ENCODE peak calls at places on chromosomes 2 and 18, in ten cellular contexts. One of them, this sample, is unnamed.

GRCh38 chr2:80786584-80786983 is 482.0 kb upstream of the LRRTM1 start:
- ATAC-seq in PC-3: no peak
- ATAC-seq in effector memory CD8-positive, alpha-beta T cell: no peak
- ATAC-seq in RWPE2: no peak
- ATAC-seq in activated CD8-positive, alpha-beta T cell treated with anti-CD3 and anti-CD28 coated beads for 36 hours: no peak
- ATAC-seq in T-helper 17 cell: no peak
- ATAC-seq in activated T-helper 17 cell treated with anti-CD3 and anti-CD28 coated beads, Interleukin-2, amount 50 U/mL, for 72 hours: no peak
- ATAC-seq in T-cell: no peak
- ATAC-seq in HepG2: no peak
- ATAC-seq in activated CD8-positive, alpha-beta memory T cell treated with anti-CD3 and anti-CD28 coated beads, Interleukin-2, amount 10 ng/mL, durations not matched to agents 7 days and 5 days: no peak
- ATAC-seq in this sample: no peak

GRCh38 chr2:51597086-51597485 is 565.2 kb upstream of the NRXN1 start:
- ATAC-seq in PC-3: no peak
- ATAC-seq in effector memory CD8-positive, alpha-beta T cell: no peak
- ATAC-seq in RWPE2: no peak
- ATAC-seq in activated CD8-positive, alpha-beta T cell treated with anti-CD3 and anti-CD28 coated beads for 36 hours: no peak
- ATAC-seq in T-helper 17 cell: no peak
- ATAC-seq in activated T-helper 17 cell treated with anti-CD3 and anti-CD28 coated beads, Interleukin-2, amount 50 U/mL, for 72 hours: no peak
- ATAC-seq in T-cell: no peak
- ATAC-seq in HepG2: no peak
- ATAC-seq in activated CD8-positive, alpha-beta memory T cell treated with anti-CD3 and anti-CD28 coated beads, Interleukin-2, amount 10 ng/mL, durations not matched to agents 7 days and 5 days: no peak
- ATAC-seq in this sample: no peak

GRCh38 chr2:88067598-88067997 is at the start of gene SMYD1:
- ATAC-seq in PC-3: no peak
- ATAC-seq in effector memory CD8-positive, alpha-beta T cell: no peak
- ATAC-seq in RWPE2: no peak
- ATAC-seq in activated CD8-positive, alpha-beta T cell treated with anti-CD3 and anti-CD28 coated beads for 36 hours: no peak
- ATAC-seq in T-helper 17 cell: no peak
- ATAC-seq in activated T-helper 17 cell treated with anti-CD3 and anti-CD28 coated beads, Interleukin-2, amount 50 U/mL, for 72 hours: no peak
- ATAC-seq in T-cell: no peak
- ATAC-seq in HepG2: no peak
- ATAC-seq in activated CD8-positive, alpha-beta memory T cell treated with anti-CD3 and anti-CD28 coated beads, Interleukin-2, amount 10 ng/mL, durations not matched to agents 7 days and 5 days: no peak
- ATAC-seq in this sample: no peak

GRCh38 chr2:100278501-100278900 is 43.8 kb downstream of the LONRF2 start:
- ATAC-seq in PC-3: no peak
- ATAC-seq in effector memory CD8-positive, alpha-beta T cell: no peak
- ATAC-seq in RWPE2: no peak
- ATAC-seq in activated CD8-positive, alpha-beta T cell treated with anti-CD3 and anti-CD28 coated beads for 36 hours: no peak
- ATAC-seq in T-helper 17 cell: no peak
- ATAC-seq in activated T-helper 17 cell treated with anti-CD3 and anti-CD28 coated beads, Interleukin-2, amount 50 U/mL, for 72 hours: no peak
- ATAC-seq in T-cell: no peak
- ATAC-seq in HepG2: no peak
- ATAC-seq in activated CD8-positive, alpha-beta memory T cell treated with anti-CD3 and anti-CD28 coated beads, Interleukin-2, amount 10 ng/mL, durations not matched to agents 7 days and 5 days: no peak
- ATAC-seq in this sample: no peak

GRCh38 chr2:241616168-241617125 is 20.5 kb downstream of the THAP4 start:
- ATAC-seq in PC-3: no peak
- ATAC-seq in effector memory CD8-positive, alpha-beta T cell: no peak
- ATAC-seq in RWPE2: no peak
- ATAC-seq in activated CD8-positive, alpha-beta T cell treated with anti-CD3 and anti-CD28 coated beads for 36 hours: no peak
- ATAC-seq in T-helper 17 cell: no peak
- ATAC-seq in activated T-helper 17 cell treated with anti-CD3 and anti-CD28 coated beads, Interleukin-2, amount 50 U/mL, for 72 hours: no peak
- ATAC-seq in T-cell: no peak
- ATAC-seq in HepG2: no peak
- ATAC-seq in activated CD8-positive, alpha-beta memory T cell treated with anti-CD3 and anti-CD28 coated beads, Interleukin-2, amount 10 ng/mL, durations not matched to agents 7 days and 5 days: no peak
- ATAC-seq in this sample: no peak

GRCh38 chr18:44229693-44230108 is 451.0 kb upstream of the SETBP1 start:
- ATAC-seq in PC-3: peak
- ATAC-seq in effector memory CD8-positive, alpha-beta T cell: no peak
- ATAC-seq in RWPE2: no peak
- ATAC-seq in activated CD8-positive, alpha-beta T cell treated with anti-CD3 and anti-CD28 coated beads for 36 hours: no peak
- ATAC-seq in T-helper 17 cell: no peak
- ATAC-seq in activated T-helper 17 cell treated with anti-CD3 and anti-CD28 coated beads, Interleukin-2, amount 50 U/mL, for 72 hours: no peak
- ATAC-seq in T-cell: no peak
- ATAC-seq in HepG2: no peak
- ATAC-seq in activated CD8-positive, alpha-beta memory T cell treated with anti-CD3 and anti-CD28 coated beads, Interleukin-2, amount 10 ng/mL, durations not matched to agents 7 days and 5 days: no peak
- ATAC-seq in this sample: peak

GRCh38 chr2:45993476-45993991 is 303.7 kb upstream of the EPAS1 start:
- ATAC-seq in PC-3: no peak
- ATAC-seq in effector memory CD8-positive, alpha-beta T cell: peak
- ATAC-seq in RWPE2: no peak
- ATAC-seq in activated CD8-positive, alpha-beta T cell treated with anti-CD3 and anti-CD28 coated beads for 36 hours: peak
- ATAC-seq in T-helper 17 cell: peak
- ATAC-seq in activated T-helper 17 cell treated with anti-CD3 and anti-CD28 coated beads, Interleukin-2, amount 50 U/mL, for 72 hours: peak
- ATAC-seq in T-cell: peak
- ATAC-seq in HepG2: peak
- ATAC-seq in activated CD8-positive, alpha-beta memory T cell treated with anti-CD3 and anti-CD28 coated beads, Interleukin-2, amount 10 ng/mL, durations not matched to agents 7 days and 5 days: peak
- ATAC-seq in this sample: peak

GRCh38 chr2:150133623-150134022 is 353.8 kb downstream of the RND3 start:
- ATAC-seq in PC-3: peak
- ATAC-seq in effector memory CD8-positive, alpha-beta T cell: no peak
- ATAC-seq in RWPE2: peak
- ATAC-seq in activated CD8-positive, alpha-beta T cell treated with anti-CD3 and anti-CD28 coated beads for 36 hours: peak
- ATAC-seq in T-helper 17 cell: no peak
- ATAC-seq in activated T-helper 17 cell treated with anti-CD3 and anti-CD28 coated beads, Interleukin-2, amount 50 U/mL, for 72 hours: peak
- ATAC-seq in T-cell: no peak
- ATAC-seq in HepG2: peak
- ATAC-seq in activated CD8-positive, alpha-beta memory T cell treated with anti-CD3 and anti-CD28 coated beads, Interleukin-2, amount 10 ng/mL, durations not matched to agents 7 days and 5 days: peak
- ATAC-seq in this sample: peak

GRCh38 chr2:181992776-181993175 is 7.1 kb downstream of the PPP1R1C start:
- ATAC-seq in PC-3: no peak
- ATAC-seq in effector memory CD8-positive, alpha-beta T cell: no peak
- ATAC-seq in RWPE2: no peak
- ATAC-seq in activated CD8-positive, alpha-beta T cell treated with anti-CD3 and anti-CD28 coated beads for 36 hours: no peak
- ATAC-seq in T-helper 17 cell: no peak
- ATAC-seq in activated T-helper 17 cell treated with anti-CD3 and anti-CD28 coated beads, Interleukin-2, amount 50 U/mL, for 72 hours: peak
- ATAC-seq in T-cell: no peak
- ATAC-seq in HepG2: no peak
- ATAC-seq in activated CD8-positive, alpha-beta memory T cell treated with anti-CD3 and anti-CD28 coated beads, Interleukin-2, amount 10 ng/mL, durations not matched to agents 7 days and 5 days: peak
- ATAC-seq in this sample: no peak

GRCh38 chr18:68177807-68178702 is 536.9 kb downstream of the TMX3 start:
- ATAC-seq in PC-3: peak
- ATAC-seq in effector memory CD8-positive, alpha-beta T cell: no peak
- ATAC-seq in RWPE2: peak
- ATAC-seq in activated CD8-positive, alpha-beta T cell treated with anti-CD3 and anti-CD28 coated beads for 36 hours: no peak
- ATAC-seq in T-helper 17 cell: no peak
- ATAC-seq in activated T-helper 17 cell treated with anti-CD3 and anti-CD28 coated beads, Interleukin-2, amount 50 U/mL, for 72 hours: no peak
- ATAC-seq in T-cell: no peak
- ATAC-seq in HepG2: peak
- ATAC-seq in activated CD8-positive, alpha-beta memory T cell treated with anti-CD3 and anti-CD28 coated beads, Interleukin-2, amount 10 ng/mL, durations not matched to agents 7 days and 5 days: no peak
- ATAC-seq in this sample: peak

GRCh38 chr2:10993001-10993481 is 81.3 kb downstream of the KCNF1 start:
- ATAC-seq in PC-3: peak
- ATAC-seq in effector memory CD8-positive, alpha-beta T cell: no peak
- ATAC-seq in RWPE2: peak
- ATAC-seq in activated CD8-positive, alpha-beta T cell treated with anti-CD3 and anti-CD28 coated beads for 36 hours: no peak
- ATAC-seq in T-helper 17 cell: no peak
- ATAC-seq in activated T-helper 17 cell treated with anti-CD3 and anti-CD28 coated beads, Interleukin-2, amount 50 U/mL, for 72 hours: no peak
- ATAC-seq in T-cell: no peak
- ATAC-seq in HepG2: no peak
- ATAC-seq in activated CD8-positive, alpha-beta memory T cell treated with anti-CD3 and anti-CD28 coated beads, Interleukin-2, amount 10 ng/mL, durations not matched to agents 7 days and 5 days: no peak
- ATAC-seq in this sample: no peak

GRCh38 chr2:111930875-111931274 is 32.5 kb downstream of the MERTK start:
- ATAC-seq in PC-3: peak
- ATAC-seq in effector memory CD8-positive, alpha-beta T cell: peak
- ATAC-seq in RWPE2: peak
- ATAC-seq in activated CD8-positive, alpha-beta T cell treated with anti-CD3 and anti-CD28 coated beads for 36 hours: peak
- ATAC-seq in T-helper 17 cell: peak
- ATAC-seq in activated T-helper 17 cell treated with anti-CD3 and anti-CD28 coated beads, Interleukin-2, amount 50 U/mL, for 72 hours: peak
- ATAC-seq in T-cell: no peak
- ATAC-seq in HepG2: no peak
- ATAC-seq in activated CD8-positive, alpha-beta memory T cell treated with anti-CD3 and anti-CD28 coated beads, Interleukin-2, amount 10 ng/mL, durations not matched to agents 7 days and 5 days: peak
- ATAC-seq in this sample: no peak

GRCh38 chr2:64807417-64807816 is 153.7 kb upstream of the SERTAD2 start:
- ATAC-seq in PC-3: peak
- ATAC-seq in effector memory CD8-positive, alpha-beta T cell: no peak
- ATAC-seq in RWPE2: peak
- ATAC-seq in activated CD8-positive, alpha-beta T cell treated with anti-CD3 and anti-CD28 coated beads for 36 hours: peak
- ATAC-seq in T-helper 17 cell: no peak
- ATAC-seq in activated T-helper 17 cell treated with anti-CD3 and anti-CD28 coated beads, Interleukin-2, amount 50 U/mL, for 72 hours: peak
- ATAC-seq in T-cell: no peak
- ATAC-seq in HepG2: no peak
- ATAC-seq in activated CD8-positive, alpha-beta memory T cell treated with anti-CD3 and anti-CD28 coated beads, Interleukin-2, amount 10 ng/mL, durations not matched to agents 7 days and 5 days: peak
- ATAC-seq in this sample: peak

GRCh38 chr2:207097278-207097677 is 68.5 kb downstream of the KLF7 start:
- ATAC-seq in PC-3: no peak
- ATAC-seq in effector memory CD8-positive, alpha-beta T cell: no peak
- ATAC-seq in RWPE2: no peak
- ATAC-seq in activated CD8-positive, alpha-beta T cell treated with anti-CD3 and anti-CD28 coated beads for 36 hours: no peak
- ATAC-seq in T-helper 17 cell: no peak
- ATAC-seq in activated T-helper 17 cell treated with anti-CD3 and anti-CD28 coated beads, Interleukin-2, amount 50 U/mL, for 72 hours: no peak
- ATAC-seq in T-cell: no peak
- ATAC-seq in HepG2: no peak
- ATAC-seq in activated CD8-positive, alpha-beta memory T cell treated with anti-CD3 and anti-CD28 coated beads, Interleukin-2, amount 10 ng/mL, durations not matched to agents 7 days and 5 days: no peak
- ATAC-seq in this sample: no peak

GRCh38 chr2:10544252-10544651 is 96.1 kb upstream of the ODC1 start:
- ATAC-seq in PC-3: no peak
- ATAC-seq in effector memory CD8-positive, alpha-beta T cell: peak
- ATAC-seq in RWPE2: no peak
- ATAC-seq in activated CD8-positive, alpha-beta T cell treated with anti-CD3 and anti-CD28 coated beads for 36 hours: peak
- ATAC-seq in T-helper 17 cell: peak
- ATAC-seq in activated T-helper 17 cell treated with anti-CD3 and anti-CD28 coated beads, Interleukin-2, amount 50 U/mL, for 72 hours: peak
- ATAC-seq in T-cell: peak
- ATAC-seq in HepG2: peak
- ATAC-seq in activated CD8-positive, alpha-beta memory T cell treated with anti-CD3 and anti-CD28 coated beads, Interleukin-2, amount 10 ng/mL, durations not matched to agents 7 days and 5 days: peak
- ATAC-seq in this sample: no peak

GRCh38 chr2:55009277-55010055 is 40.8 kb downstream of the RTN4 start:
- ATAC-seq in PC-3: no peak
- ATAC-seq in effector memory CD8-positive, alpha-beta T cell: peak
- ATAC-seq in RWPE2: no peak
- ATAC-seq in activated CD8-positive, alpha-beta T cell treated with anti-CD3 and anti-CD28 coated beads for 36 hours: peak
- ATAC-seq in T-helper 17 cell: peak
- ATAC-seq in activated T-helper 17 cell treated with anti-CD3 and anti-CD28 coated beads, Interleukin-2, amount 50 U/mL, for 72 hours: no peak
- ATAC-seq in T-cell: peak
- ATAC-seq in HepG2: no peak
- ATAC-seq in activated CD8-positive, alpha-beta memory T cell treated with anti-CD3 and anti-CD28 coated beads, Interleukin-2, amount 10 ng/mL, durations not matched to agents 7 days and 5 days: peak
- ATAC-seq in this sample: no peak

GRCh38 chr2:142980246-142981068 is 103.0 kb downstream of the KYNU start:
- ATAC-seq in PC-3: peak
- ATAC-seq in effector memory CD8-positive, alpha-beta T cell: no peak
- ATAC-seq in RWPE2: peak
- ATAC-seq in activated CD8-positive, alpha-beta T cell treated with anti-CD3 and anti-CD28 coated beads for 36 hours: no peak
- ATAC-seq in T-helper 17 cell: no peak
- ATAC-seq in activated T-helper 17 cell treated with anti-CD3 and anti-CD28 coated beads, Interleukin-2, amount 50 U/mL, for 72 hours: peak
- ATAC-seq in T-cell: no peak
- ATAC-seq in HepG2: peak
- ATAC-seq in activated CD8-positive, alpha-beta memory T cell treated with anti-CD3 and anti-CD28 coated beads, Interleukin-2, amount 10 ng/mL, durations not matched to agents 7 days and 5 days: no peak
- ATAC-seq in this sample: peak

GRCh38 chr2:8719528-8719927 is 37.7 kb downstream of the ID2 start:
- ATAC-seq in PC-3: no peak
- ATAC-seq in effector memory CD8-positive, alpha-beta T cell: no peak
- ATAC-seq in RWPE2: no peak
- ATAC-seq in activated CD8-positive, alpha-beta T cell treated with anti-CD3 and anti-CD28 coated beads for 36 hours: no peak
- ATAC-seq in T-helper 17 cell: no peak
- ATAC-seq in activated T-helper 17 cell treated with anti-CD3 and anti-CD28 coated beads, Interleukin-2, amount 50 U/mL, for 72 hours: no peak
- ATAC-seq in T-cell: no peak
- ATAC-seq in HepG2: no peak
- ATAC-seq in activated CD8-positive, alpha-beta memory T cell treated with anti-CD3 and anti-CD28 coated beads, Interleukin-2, amount 10 ng/mL, durations not matched to agents 7 days and 5 days: no peak
- ATAC-seq in this sample: no peak

GRCh38 chr2:72149556-72150156 is 2.0 kb upstream of the CYP26B1 start:
- ATAC-seq in PC-3: peak
- ATAC-seq in effector memory CD8-positive, alpha-beta T cell: peak
- ATAC-seq in RWPE2: no peak
- ATAC-seq in activated CD8-positive, alpha-beta T cell treated with anti-CD3 and anti-CD28 coated beads for 36 hours: peak
- ATAC-seq in T-helper 17 cell: peak
- ATAC-seq in activated T-helper 17 cell treated with anti-CD3 and anti-CD28 coated beads, Interleukin-2, amount 50 U/mL, for 72 hours: peak
- ATAC-seq in T-cell: peak
- ATAC-seq in HepG2: peak
- ATAC-seq in activated CD8-positive, alpha-beta memory T cell treated with anti-CD3 and anti-CD28 coated beads, Interleukin-2, amount 10 ng/mL, durations not matched to agents 7 days and 5 days: no peak
- ATAC-seq in this sample: peak

GRCh38 chr2:33432871-33433270 is 43.6 kb upstream of the RASGRP3 start:
- ATAC-seq in PC-3: no peak
- ATAC-seq in effector memory CD8-positive, alpha-beta T cell: no peak
- ATAC-seq in RWPE2: no peak
- ATAC-seq in activated CD8-positive, alpha-beta T cell treated with anti-CD3 and anti-CD28 coated beads for 36 hours: no peak
- ATAC-seq in T-helper 17 cell: no peak
- ATAC-seq in activated T-helper 17 cell treated with anti-CD3 and anti-CD28 coated beads, Interleukin-2, amount 50 U/mL, for 72 hours: no peak
- ATAC-seq in T-cell: no peak
- ATAC-seq in HepG2: no peak
- ATAC-seq in activated CD8-positive, alpha-beta memory T cell treated with anti-CD3 and anti-CD28 coated beads, Interleukin-2, amount 10 ng/mL, durations not matched to agents 7 days and 5 days: no peak
- ATAC-seq in this sample: peak

GRCh38 chr2:88545118-88545517 is 82.1 kb downstream of the EIF2AK3 start:
- ATAC-seq in PC-3: peak
- ATAC-seq in effector memory CD8-positive, alpha-beta T cell: no peak
- ATAC-seq in RWPE2: peak
- ATAC-seq in activated CD8-positive, alpha-beta T cell treated with anti-CD3 and anti-CD28 coated beads for 36 hours: no peak
- ATAC-seq in T-helper 17 cell: no peak
- ATAC-seq in activated T-helper 17 cell treated with anti-CD3 and anti-CD28 coated beads, Interleukin-2, amount 50 U/mL, for 72 hours: peak
- ATAC-seq in T-cell: no peak
- ATAC-seq in HepG2: peak
- ATAC-seq in activated CD8-positive, alpha-beta memory T cell treated with anti-CD3 and anti-CD28 coated beads, Interleukin-2, amount 10 ng/mL, durations not matched to agents 7 days and 5 days: no peak
- ATAC-seq in this sample: peak

GRCh38 chr2:8515864-8516533 is 165.9 kb upstream of the ID2 start:
- ATAC-seq in PC-3: no peak
- ATAC-seq in effector memory CD8-positive, alpha-beta T cell: no peak
- ATAC-seq in RWPE2: no peak
- ATAC-seq in activated CD8-positive, alpha-beta T cell treated with anti-CD3 and anti-CD28 coated beads for 36 hours: peak
- ATAC-seq in T-helper 17 cell: peak
- ATAC-seq in activated T-helper 17 cell treated with anti-CD3 and anti-CD28 coated beads, Interleukin-2, amount 50 U/mL, for 72 hours: peak
- ATAC-seq in T-cell: peak
- ATAC-seq in HepG2: peak
- ATAC-seq in activated CD8-positive, alpha-beta memory T cell treated with anti-CD3 and anti-CD28 coated beads, Interleukin-2, amount 10 ng/mL, durations not matched to agents 7 days and 5 days: peak
- ATAC-seq in this sample: peak

GRCh38 chr2:147663964-147664363 is 180.9 kb upstream of the ACVR2A start:
- ATAC-seq in PC-3: no peak
- ATAC-seq in effector memory CD8-positive, alpha-beta T cell: peak
- ATAC-seq in RWPE2: no peak
- ATAC-seq in activated CD8-positive, alpha-beta T cell treated with anti-CD3 and anti-CD28 coated beads for 36 hours: peak
- ATAC-seq in T-helper 17 cell: peak
- ATAC-seq in activated T-helper 17 cell treated with anti-CD3 and anti-CD28 coated beads, Interleukin-2, amount 50 U/mL, for 72 hours: peak
- ATAC-seq in T-cell: peak
- ATAC-seq in HepG2: no peak
- ATAC-seq in activated CD8-positive, alpha-beta memory T cell treated with anti-CD3 and anti-CD28 coated beads, Interleukin-2, amount 10 ng/mL, durations not matched to agents 7 days and 5 days: peak
- ATAC-seq in this sample: no peak

GRCh38 chr2:105252271-105252670 is 10.7 kb downstream of the GPR45 start:
- ATAC-seq in PC-3: no peak
- ATAC-seq in effector memory CD8-positive, alpha-beta T cell: no peak
- ATAC-seq in RWPE2: no peak
- ATAC-seq in activated CD8-positive, alpha-beta T cell treated with anti-CD3 and anti-CD28 coated beads for 36 hours: no peak
- ATAC-seq in T-helper 17 cell: no peak
- ATAC-seq in activated T-helper 17 cell treated with anti-CD3 and anti-CD28 coated beads, Interleukin-2, amount 50 U/mL, for 72 hours: no peak
- ATAC-seq in T-cell: no peak
- ATAC-seq in HepG2: no peak
- ATAC-seq in activated CD8-positive, alpha-beta memory T cell treated with anti-CD3 and anti-CD28 coated beads, Interleukin-2, amount 10 ng/mL, durations not matched to agents 7 days and 5 days: no peak
- ATAC-seq in this sample: no peak